ENCODE peak calls at places on chromosomes 6 and 20, in ten cellular contexts. One of them, this sample, is unnamed.

GRCh38 chr6:617485-618100 is 39.3 kb downstream of the HUS1B start:
- DNase-seq in breast epithelium: peak; percentile 81
- DNase-seq in uterus: no peak
- DNase-seq in heart left ventricle: no peak
- DNase-seq in Peyer's patch: no peak
- DNase-seq in prostate gland: peak; percentile 52
- DNase-seq in spleen: no peak
- DNase-seq in HCT116: no peak
- DNase-seq in A549: peak; percentile 3
- DNase-seq in adrenal gland: no peak
- DNase-seq in this sample: no peak

GRCh38 chr20:34268851-34269668 is 27.8 kb downstream of the ASIP start:
- DNase-seq in breast epithelium: no peak
- DNase-seq in uterus: peak; percentile 35
- DNase-seq in heart left ventricle: peak; percentile 71
- DNase-seq in Peyer's patch: peak; percentile 64
- DNase-seq in prostate gland: peak; percentile 15
- DNase-seq in spleen: peak; percentile 84
- DNase-seq in HCT116: no peak
- DNase-seq in A549: no peak
- DNase-seq in adrenal gland: peak; percentile 26
- DNase-seq in this sample: peak; percentile 37

GRCh38 chr6:37051138-37052026 is 45.9 kb downstream of the FGD2 start:
- DNase-seq in breast epithelium: peak; percentile 85
- DNase-seq in uterus: peak; percentile 89
- DNase-seq in heart left ventricle: peak; percentile 95
- DNase-seq in Peyer's patch: peak; percentile 95
- DNase-seq in prostate gland: peak; percentile 86
- DNase-seq in spleen: peak; percentile 99
- DNase-seq in HCT116: peak; percentile 44
- DNase-seq in A549: peak; percentile 78
- DNase-seq in adrenal gland: peak; percentile 88
- DNase-seq in this sample: peak; percentile 94

GRCh38 chr20:2312876-2313275 is 17.1 kb downstream of the TGM3 start:
- DNase-seq in breast epithelium: no peak
- DNase-seq in uterus: no peak
- DNase-seq in heart left ventricle: no peak
- DNase-seq in Peyer's patch: no peak
- DNase-seq in prostate gland: no peak
- DNase-seq in spleen: no peak
- DNase-seq in HCT116: no peak
- DNase-seq in A549: no peak
- DNase-seq in adrenal gland: no peak
- DNase-seq in this sample: no peak

GRCh38 chr20:58695084-58695722 is 2.6 kb downstream of the NPEPL1 start:
- DNase-seq in breast epithelium: no peak
- DNase-seq in uterus: peak; percentile 7
- DNase-seq in heart left ventricle: no peak
- DNase-seq in Peyer's patch: no peak
- DNase-seq in prostate gland: no peak
- DNase-seq in spleen: no peak
- DNase-seq in HCT116: no peak
- DNase-seq in A549: no peak
- DNase-seq in adrenal gland: no peak
- DNase-seq in this sample: no peak

GRCh38 chr6:112338310-112338709 is 8.8 kb upstream of the RFPL4B start:
- DNase-seq in breast epithelium: no peak
- DNase-seq in uterus: no peak
- DNase-seq in heart left ventricle: no peak
- DNase-seq in Peyer's patch: no peak
- DNase-seq in prostate gland: no peak
- DNase-seq in spleen: no peak
- DNase-seq in HCT116: no peak
- DNase-seq in A549: no peak
- DNase-seq in adrenal gland: no peak
- DNase-seq in this sample: no peak

GRCh38 chr6:158819977-158820632 is 937 bp upstream of the EZR start:
- DNase-seq in breast epithelium: no peak
- DNase-seq in uterus: no peak
- DNase-seq in heart left ventricle: no peak
- DNase-seq in Peyer's patch: no peak
- DNase-seq in prostate gland: no peak
- DNase-seq in spleen: no peak
- DNase-seq in HCT116: no peak
- DNase-seq in A549: no peak
- DNase-seq in adrenal gland: no peak
- DNase-seq in this sample: no peak

GRCh38 chr6:90537723-90538407 is 49.0 kb downstream of the MAP3K7 start:
- DNase-seq in breast epithelium: no peak
- DNase-seq in uterus: no peak
- DNase-seq in heart left ventricle: no peak
- DNase-seq in Peyer's patch: no peak
- DNase-seq in prostate gland: no peak
- DNase-seq in spleen: no peak
- DNase-seq in HCT116: no peak
- DNase-seq in A549: no peak
- DNase-seq in adrenal gland: no peak
- DNase-seq in this sample: no peak

GRCh38 chr6:135212935-135213334 is 31.8 kb downstream of the MYB start:
- DNase-seq in breast epithelium: no peak
- DNase-seq in uterus: no peak
- DNase-seq in heart left ventricle: no peak
- DNase-seq in Peyer's patch: no peak
- DNase-seq in prostate gland: no peak
- DNase-seq in spleen: no peak
- DNase-seq in HCT116: no peak
- DNase-seq in A549: no peak
- DNase-seq in adrenal gland: no peak
- DNase-seq in this sample: no peak

GRCh38 chr6:135215563-135215962 is 34.5 kb downstream of the MYB start:
- DNase-seq in breast epithelium: no peak
- DNase-seq in uterus: no peak
- DNase-seq in heart left ventricle: no peak
- DNase-seq in Peyer's patch: no peak
- DNase-seq in prostate gland: no peak
- DNase-seq in spleen: no peak
- DNase-seq in HCT116: no peak
- DNase-seq in A549: no peak
- DNase-seq in adrenal gland: no peak
- DNase-seq in this sample: no peak

GRCh38 chr6:135212020-135212806 is 31.1 kb downstream of the MYB start:
- DNase-seq in breast epithelium: no peak
- DNase-seq in uterus: no peak
- DNase-seq in heart left ventricle: no peak
- DNase-seq in Peyer's patch: no peak
- DNase-seq in prostate gland: no peak
- DNase-seq in spleen: no peak
- DNase-seq in HCT116: no peak
- DNase-seq in A549: no peak
- DNase-seq in adrenal gland: no peak
- DNase-seq in this sample: no peak

GRCh38 chr6:135215160-135215559 is 34.1 kb downstream of the MYB start:
- DNase-seq in breast epithelium: no peak
- DNase-seq in uterus: no peak
- DNase-seq in heart left ventricle: no peak
- DNase-seq in Peyer's patch: no peak
- DNase-seq in prostate gland: no peak
- DNase-seq in spleen: no peak
- DNase-seq in HCT116: no peak
- DNase-seq in A549: no peak
- DNase-seq in adrenal gland: no peak
- DNase-seq in this sample: no peak

GRCh38 chr6:135213616-135214015 is 32.5 kb downstream of the MYB start:
- DNase-seq in breast epithelium: no peak
- DNase-seq in uterus: no peak
- DNase-seq in heart left ventricle: no peak
- DNase-seq in Peyer's patch: no peak
- DNase-seq in prostate gland: no peak
- DNase-seq in spleen: no peak
- DNase-seq in HCT116: no peak
- DNase-seq in A549: no peak
- DNase-seq in adrenal gland: no peak
- DNase-seq in this sample: no peak
- TF ChIP-seq POLR2A in breast epithelium: no peak
- TF ChIP-seq POLR2A in uterus: no peak
- TF ChIP-seq POLR2A in heart left ventricle: no peak
- TF ChIP-seq POLR2A in Peyer's patch: no peak
- TF ChIP-seq POLR2A in prostate gland: no peak
- TF ChIP-seq POLR2A in spleen: no peak
- TF ChIP-seq POLR2A in HCT116: no peak
- TF ChIP-seq POLR2A in A549: no peak
- TF ChIP-seq POLR2A in adrenal gland: no peak
- TF ChIP-seq POLR2A in this sample: no peak

GRCh38 chr20:17611540-17612286 is 41.8 kb downstream of the DSTN start:
- DNase-seq in breast epithelium: no peak
- DNase-seq in uterus: no peak
- DNase-seq in heart left ventricle: peak; percentile 58
- DNase-seq in Peyer's patch: peak; percentile 59
- DNase-seq in prostate gland: no peak
- DNase-seq in spleen: peak; percentile 82
- DNase-seq in HCT116: peak; percentile 6
- DNase-seq in A549: no peak
- DNase-seq in adrenal gland: no peak
- DNase-seq in this sample: peak; percentile 53
- H3K4me1 ChIP-seq in breast epithelium: peaks cover 4% of the 10 kb centered on the region
- H3K4me1 ChIP-seq in uterus: peaks cover 30% of the 10 kb centered on the region
- H3K4me1 ChIP-seq in heart left ventricle: peaks cover 46% of the 10 kb centered on the region
- H3K4me1 ChIP-seq in Peyer's patch: no peaks in the 10 kb centered on the region
- H3K4me1 ChIP-seq in prostate gland: peaks cover 8% of the 10 kb centered on the region
- H3K4me1 ChIP-seq in spleen: peaks cover 25% of the 10 kb centered on the region
- H3K4me1 ChIP-seq in HCT116: no peaks in the 10 kb centered on the region
- H3K4me1 ChIP-seq in A549: peaks cover 14% of the 10 kb centered on the region
- H3K4me1 ChIP-seq in adrenal gland: peaks cover 17% of the 10 kb centered on the region
- H3K4me1 ChIP-seq in this sample: peaks cover 29% of the 10 kb centered on the region

DNA sequence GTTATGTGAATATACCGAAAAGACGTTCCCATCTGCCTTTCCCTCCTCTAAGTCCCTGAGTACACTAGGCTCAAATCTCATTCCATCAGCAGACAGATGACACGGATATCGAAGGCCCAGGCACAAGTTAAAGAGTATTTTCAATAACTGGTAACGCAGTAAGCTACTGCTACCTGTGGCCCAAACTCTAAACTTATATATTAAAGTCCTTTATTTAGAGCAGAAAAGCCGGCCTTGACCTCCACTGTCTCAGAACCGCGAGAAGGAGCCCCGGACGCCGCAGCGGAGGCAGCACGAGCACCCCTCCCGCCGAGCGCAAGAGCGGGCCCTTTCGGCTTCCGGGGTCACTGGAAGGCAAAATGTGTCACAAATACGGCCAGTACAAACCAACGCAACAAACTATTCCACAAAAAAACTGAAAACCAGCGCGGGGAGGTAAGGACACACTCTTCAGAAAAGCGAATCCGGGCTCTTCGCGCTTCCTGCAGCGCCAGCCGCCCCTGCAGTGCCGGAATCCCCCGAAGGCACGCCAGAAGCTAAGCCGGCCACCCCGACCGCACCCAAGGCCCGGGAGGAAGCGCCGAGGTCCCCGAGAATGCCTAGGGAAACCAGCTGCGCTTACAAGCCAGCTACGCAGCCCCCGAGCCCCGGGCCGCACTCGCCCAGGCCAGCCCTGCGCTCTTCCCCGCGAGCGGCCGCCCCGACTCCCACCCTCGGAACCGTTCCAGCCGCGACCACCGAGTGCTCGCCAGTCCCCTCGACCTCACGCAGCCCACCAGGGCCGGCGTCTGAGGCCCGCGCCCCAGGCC is 681 bp downstream of the DIDO1 start:
- DNase-seq in breast epithelium: no peak
- DNase-seq in uterus: no peak
- DNase-seq in heart left ventricle: peak; percentile 69
- DNase-seq in Peyer's patch: peak; percentile 69
- DNase-seq in prostate gland: no peak
- DNase-seq in spleen: peak; percentile 90
- DNase-seq in HCT116: no peak
- DNase-seq in A549: peak; percentile 34
- DNase-seq in adrenal gland: peak; percentile 58
- DNase-seq in this sample: peak; percentile 54
- TF ChIP-seq POLR2A in breast epithelium: no peak
- TF ChIP-seq POLR2A in uterus: no peak
- TF ChIP-seq POLR2A in heart left ventricle: no peak
- TF ChIP-seq POLR2A in Peyer's patch: no peak
- TF ChIP-seq POLR2A in prostate gland: no peak
- TF ChIP-seq POLR2A in spleen: no peak
- TF ChIP-seq POLR2A in HCT116: no peak
- TF ChIP-seq POLR2A in A549: peak; percentile 24
- TF ChIP-seq POLR2A in adrenal gland: peak; percentile 31
- TF ChIP-seq POLR2A in this sample: peak; percentile 1

GRCh38 chr6:42045538-42046460 is 4.5 kb upstream of the TAF8 start:
- DNase-seq in breast epithelium: peak; percentile 97
- DNase-seq in uterus: peak; percentile 92
- DNase-seq in heart left ventricle: peak; percentile 93
- DNase-seq in Peyer's patch: peak; percentile 84
- DNase-seq in prostate gland: peak; percentile 97
- DNase-seq in spleen: peak; percentile 99
- DNase-seq in HCT116: peak; percentile 33
- DNase-seq in A549: peak; percentile 43
- DNase-seq in adrenal gland: peak; percentile 82
- DNase-seq in this sample: peak; percentile 96

GRCh38 chr6:42047790-42048405 is 2.4 kb upstream of the TAF8 start:
- DNase-seq in breast epithelium: no peak
- DNase-seq in uterus: no peak
- DNase-seq in heart left ventricle: no peak
- DNase-seq in Peyer's patch: no peak
- DNase-seq in prostate gland: no peak
- DNase-seq in spleen: peak; percentile 82
- DNase-seq in HCT116: no peak
- DNase-seq in A549: no peak
- DNase-seq in adrenal gland: no peak
- DNase-seq in this sample: no peak

GRCh38 chr6:42049116-42049809 is 1.1 kb upstream of the TAF8 start:
- DNase-seq in breast epithelium: no peak
- DNase-seq in uterus: peak; percentile 33
- DNase-seq in heart left ventricle: no peak
- DNase-seq in Peyer's patch: no peak
- DNase-seq in prostate gland: peak; percentile 15
- DNase-seq in spleen: peak; percentile 90
- DNase-seq in HCT116: no peak
- DNase-seq in A549: no peak
- DNase-seq in adrenal gland: peak; percentile 26
- DNase-seq in this sample: no peak

GRCh38 chr6:42046491-42047219 is 3.7 kb upstream of the TAF8 start:
- DNase-seq in breast epithelium: no peak
- DNase-seq in uterus: no peak
- DNase-seq in heart left ventricle: no peak
- DNase-seq in Peyer's patch: no peak
- DNase-seq in prostate gland: peak; percentile 14
- DNase-seq in spleen: no peak
- DNase-seq in HCT116: no peak
- DNase-seq in A549: no peak
- DNase-seq in adrenal gland: no peak
- DNase-seq in this sample: no peak

DNA sequence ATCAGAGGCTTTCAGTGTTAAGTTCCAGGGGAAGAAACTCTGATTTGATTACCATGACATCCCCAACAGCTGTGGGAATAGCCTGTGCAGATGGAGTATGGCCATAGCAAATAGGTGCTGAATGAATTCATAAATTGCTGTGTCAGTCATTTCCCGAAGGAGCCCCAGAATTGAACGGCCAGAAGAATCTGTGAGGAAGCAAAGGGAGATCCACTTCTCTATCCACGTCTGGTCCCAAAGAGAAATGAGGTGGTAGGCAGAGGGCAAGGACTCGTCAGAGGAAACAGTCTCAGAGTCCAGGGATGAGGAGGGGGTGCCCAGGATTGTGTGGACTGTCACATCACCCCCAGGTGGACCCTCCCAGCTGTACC is 3.1 kb upstream of the TAF8 start:
- DNase-seq in breast epithelium: no peak
- DNase-seq in uterus: no peak
- DNase-seq in heart left ventricle: no peak
- DNase-seq in Peyer's patch: no peak
- DNase-seq in prostate gland: no peak
- DNase-seq in spleen: no peak
- DNase-seq in HCT116: no peak
- DNase-seq in A549: no peak
- DNase-seq in adrenal gland: no peak
- DNase-seq in this sample: no peak
- H3K4me1 ChIP-seq in breast epithelium: peaks cover 6% of the 10 kb centered on the region
- H3K4me1 ChIP-seq in uterus: peaks cover 32% of the 10 kb centered on the region
- H3K4me1 ChIP-seq in heart left ventricle: peaks cover 90% of the 10 kb centered on the region
- H3K4me1 ChIP-seq in Peyer's patch: peaks cover 34% of the 10 kb centered on the region
- H3K4me1 ChIP-seq in prostate gland: peaks cover 36% of the 10 kb centered on the region
- H3K4me1 ChIP-seq in spleen: peaks cover 78% of the 10 kb centered on the region
- H3K4me1 ChIP-seq in HCT116: peaks cover 62% of the 10 kb centered on the region
- H3K4me1 ChIP-seq in A549: peaks cover 62% of the 10 kb centered on the region
- H3K4me1 ChIP-seq in adrenal gland: peaks cover 75% of the 10 kb centered on the region
- H3K4me1 ChIP-seq in this sample: peaks cover 79% of the 10 kb centered on the region